ENCODE peak calls at places on chromosomes 3 and 15, in seven cellular contexts. U is neural progenitor cell, O is kidney, R is tibial nerve, S is body of pancreas, N is WERI-Rb-1, F is cardiac muscle cell. A is an unnamed sample.

GRCh38 chr3:29137601-29138000 is 143.3 kb upstream of the RBMS3 start:
- DNase-seq in U (no peak), S (no peak), F (no peak), O (no peak), N (no peak), R (no peak), A (no peak)

GRCh38 chr15:69607101-69607500 is 154.5 kb downstream of the RPLP1 start:
- DNase-seq in U (peak; percentile 31), S (no peak), F (peak; percentile 70), R (no peak), O (no peak), N (no peak), A (no peak)

GRCh38 chr3:167166012-167166411 is 214.1 kb downstream of the ZBBX start:
- DNase-seq in N (no peak), S (no peak), F (no peak), U (no peak), O (no peak), R (no peak), A (no peak)

GRCh38 chr3:64889991-64890390 is 202.2 kb upstream of the ADAMTS9 start:
- DNase-seq in U (no peak), N (no peak), R (no peak), O (peak; percentile 73), F (peak; percentile 72), S (peak; percentile 35), A (no peak)

GRCh38 chr15:75195122-75195765 is 6.4 kb upstream of the C15orf39 start:
- DNase-seq in O (peak; percentile 85), F (peak; percentile 40), N (peak; percentile 65), R (no peak), S (peak; percentile 70), U (peak; percentile 90), A (peak; percentile 96)

GRCh38 chr3:185930393-185931107 is 7.3 kb downstream of the TRA2B start:
- DNase-seq in S (no peak), F (no peak), R (no peak), O (no peak), N (no peak), U (no peak), A (no peak)

GRCh38 chr3:127032296-127032990 is 49.5 kb downstream of the PLXNA1 start:
- DNase-seq in F (no peak), O (peak; percentile 63), U (no peak), N (no peak), S (no peak), R (no peak), A (no peak)

GRCh38 chr15:86916671-86917450 is 837.2 kb downstream of the AGBL1 start:
- DNase-seq in F (no peak), S (no peak), O (no peak), U (peak; percentile 11), R (peak; percentile 47), N (no peak), A (no peak)

GRCh38 chr15:49674370-49674769 is 53.5 kb downstream of the DTWD1 start:
- DNase-seq in O (no peak), F (no peak), N (no peak), U (no peak), S (no peak), R (no peak), A (no peak)

GRCh38 chr15:64695571-64695992 is 79.8 kb downstream of the RBPMS2 start:
- DNase-seq in R (no peak), N (no peak), U (no peak), S (no peak), F (no peak), O (no peak), A (no peak)

GRCh38 chr3:113533534-113533892 is 1.2 kb downstream of the SIDT1 start:
- DNase-seq in F (no peak), U (no peak), R (no peak), S (no peak), N (no peak), O (no peak), A (no peak)

GRCh38 chr3:149618151-149619123 is 39.4 kb downstream of the WWTR1 start:
- DNase-seq in U (no peak), F (peak; percentile 77), S (no peak), R (no peak), N (no peak), O (no peak), A (no peak)

GRCh38 chr15:25901841-25902610 is 38.9 kb upstream of the ATP10A start:
- DNase-seq in U (no peak), S (no peak), F (no peak), O (no peak), R (no peak), N (no peak), A (no peak)

GRCh38 chr3:134340362-134340997 is 33.8 kb downstream of the AMOTL2 start:
- DNase-seq in O (no peak), S (no peak), N (no peak), R (no peak), U (no peak), F (peak; percentile 53), A (no peak)

GRCh38 chr3:56758539-56758981 is 43.2 kb downstream of the ARHGEF3 start:
- DNase-seq in R (no peak), U (no peak), N (no peak), S (peak; percentile 66), F (peak; percentile 92), O (no peak), A (no peak)

GRCh38 chr3:49469037-49469875 is 811 bp upstream of the DAG1 start:
- DNase-seq in N (peak; percentile 75), U (peak; percentile 90), O (peak; percentile 94), R (peak; percentile 38), F (peak; percentile 83), S (peak; percentile 73), A (peak; percentile 80)

GRCh38 chr15:83654379-83655236 is 685 bp downstream of the ADAMTSL3 start:
- DNase-seq in N (peak; percentile 32), O (peak; percentile 81), U (peak; percentile 74), R (no peak), S (peak; percentile 62), F (peak; percentile 18), A (peak; percentile 82)

GRCh38 chr3:176041812-176042211 is 1155.5 kb downstream of the TBL1XR1 start:
- DNase-seq in U (no peak), R (no peak), O (no peak), N (no peak), F (peak; percentile 62), S (no peak), A (no peak)

DNA sequence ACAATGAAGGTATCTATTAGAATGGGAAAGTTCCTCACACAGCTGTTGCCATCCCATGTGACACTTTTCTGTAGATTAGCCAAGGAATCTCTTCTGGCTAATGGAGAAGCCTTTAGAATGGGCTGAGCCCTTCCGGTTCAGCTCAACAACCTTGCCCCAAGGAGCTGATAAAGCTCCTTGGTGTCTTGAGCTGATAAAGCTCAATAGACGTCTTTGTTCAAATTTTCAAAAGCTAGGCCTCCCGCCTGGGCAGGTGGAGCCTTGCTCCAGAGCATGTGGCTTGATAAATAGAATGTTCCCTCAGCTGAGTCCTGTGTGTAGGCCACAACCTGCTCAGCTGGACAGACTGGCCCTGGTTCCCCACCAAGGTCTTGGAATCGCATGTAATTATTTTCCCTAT is 7.2 kb upstream of the BNIP2 start:
- DNase-seq in O (no peak), R (no peak), U (peak; percentile 31), N (no peak), F (no peak), S (no peak), A (no peak)
- H3K36me3 ChIP-seq in O (no peaks in the 10 kb centered on the region), R (no peaks in the 10 kb centered on the region), U (no peaks in the 10 kb centered on the region), N (no peaks in the 10 kb centered on the region), F (no peaks in the 10 kb centered on the region), S (no peaks in the 10 kb centered on the region), A (no peaks in the 10 kb centered on the region)

GRCh38 chr15:51621917-51622268 is 678 bp downstream of the DMXL2 start:
- DNase-seq in F (peak; percentile 72), N (peak; percentile 47), U (peak; percentile 67), S (peak; percentile 50), O (peak; percentile 81), R (peak; percentile 13), A (peak; percentile 72)

GRCh38 chr15:51619331-51620033 is 3.1 kb downstream of the DMXL2 start:
- DNase-seq in S (no peak), N (no peak), U (no peak), R (no peak), F (no peak), O (no peak), A (no peak)

GRCh38 chr15:51620647-51621046 is 1.9 kb downstream of the DMXL2 start:
- DNase-seq in F (no peak), R (no peak), U (no peak), S (no peak), N (no peak), O (no peak), A (no peak)

GRCh38 chr15:51622269-51623180 is at the start of gene DMXL2:
- DNase-seq in S (peak; percentile 85), N (peak; percentile 98), R (peak; percentile 46), O (peak; percentile 95), U (peak; percentile 95), F (peak; percentile 90), A (peak; percentile 91)

DNA sequence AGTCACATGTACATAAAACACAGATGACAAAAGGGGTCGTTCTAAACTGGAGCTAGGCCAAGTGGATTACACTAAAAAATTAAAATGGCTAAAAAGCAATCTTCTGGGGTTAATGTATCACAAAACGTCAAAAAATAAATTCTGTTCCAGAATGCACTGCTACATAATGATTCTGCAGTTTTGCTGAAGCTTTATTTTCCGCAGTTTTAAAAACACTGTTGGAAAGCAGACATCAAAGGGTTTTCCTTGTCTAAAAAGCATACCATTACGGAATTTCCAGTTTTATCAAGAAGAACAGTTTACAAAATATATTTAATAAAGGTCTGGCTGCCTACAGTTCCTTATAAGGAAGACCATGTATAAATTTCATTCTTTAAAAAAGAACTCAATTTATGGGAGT is 1.4 kb downstream of the DMXL2 start:
- DNase-seq in F (no peak), N (no peak), U (no peak), R (no peak), S (no peak), O (no peak), A (no peak)
- H3K4me3 ChIP-seq in F (peak overlapping the region; percentile 66), N (peak overlapping the region; percentile 94), U (peak overlapping the region; percentile 96), R (no peak overlapping the region), S (no peak overlapping the region), O (peak overlapping the region; percentile 90), A (no peak overlapping the region)

GRCh38 chr3:14468621-14468981 is 66.2 kb downstream of the SLC6A6 start:
- DNase-seq in R (no peak), U (no peak), F (no peak), S (no peak), N (no peak), O (no peak), A (no peak)
- H3K36me3 ChIP-seq in R (no peaks in the 10 kb centered on the region), U (no peaks in the 10 kb centered on the region), F (no peaks in the 10 kb centered on the region), S (no peaks in the 10 kb centered on the region), N (peaks cover 30% of the 10 kb centered on the region), O (peaks cover 18% of the 10 kb centered on the region), A (peaks cover 52% of the 10 kb centered on the region)

GRCh38 chr3:46261926-46262594 is 19.8 kb downstream of the CCR3 start:
- DNase-seq in S (no peak), N (no peak), F (no peak), O (no peak), U (no peak), R (no peak), A (no peak)
- H3K4me3 ChIP-seq in S (no peak overlapping the region), N (no peak overlapping the region), F (no peak overlapping the region), O (no peak overlapping the region), U (no peak overlapping the region), R (no peak overlapping the region), A (no peak overlapping the region)

DNA sequence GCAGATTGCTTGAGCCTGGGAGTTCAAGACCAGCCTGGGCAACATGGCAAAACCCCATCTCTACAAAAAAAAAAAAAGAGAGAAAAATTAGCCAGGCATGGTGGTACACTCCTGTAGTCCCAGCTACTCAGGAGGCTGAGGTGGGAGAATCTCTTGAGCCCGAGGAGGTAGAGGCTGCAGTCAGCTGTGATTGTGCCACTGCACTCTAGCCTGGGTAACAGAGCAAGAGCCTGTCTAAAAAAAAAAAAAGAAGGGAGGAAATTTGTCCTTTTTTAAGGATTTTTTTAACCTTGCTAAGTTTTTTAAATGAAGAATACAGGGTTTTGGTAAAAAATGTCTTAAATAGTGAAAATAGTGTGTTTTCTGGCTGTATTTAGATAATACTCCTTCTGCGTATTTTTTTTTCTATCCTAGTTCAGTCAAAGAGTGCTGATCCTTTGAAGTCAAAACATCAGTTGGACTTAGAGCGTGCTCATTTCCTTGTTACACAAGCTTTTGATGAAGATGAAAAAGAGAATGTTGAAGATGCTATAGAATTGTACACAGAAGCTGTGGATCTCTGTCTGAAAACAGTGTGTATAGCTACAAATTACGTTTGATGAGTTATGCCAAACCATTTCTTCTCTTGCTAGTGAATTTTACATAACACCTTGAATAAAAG is 11.1 kb downstream of the CAPN7 start:
- DNase-seq in F (no peak), O (no peak), R (no peak), U (no peak), N (no peak), S (no peak), A (no peak)
- H3K36me3 ChIP-seq in F (peaks cover 32% of the 10 kb centered on the region), O (peaks cover 43% of the 10 kb centered on the region), R (peaks cover 27% of the 10 kb centered on the region), U (peaks cover 11% of the 10 kb centered on the region), N (peaks cover 63% of the 10 kb centered on the region), S (peaks cover 23% of the 10 kb centered on the region), A (peaks cover 12% of the 10 kb centered on the region)

A was measured in H7.